ENCODE peak calls at places on chromosome 10, in four cellular contexts. U is NCI-H2081; N is H7; O is stimulated activated CD4-positive, alpha-beta T cell treated with anti-CD3 and anti-CD28 coated beads, Interleukin-1b, Interleukin-23, amount 100 ng/mL, for 1 hour. J is an unnamed sample.

GRCh38 chr10:118662228-118663035 is 67.0 kb upstream of the PRLHR start:
- DNase-seq in U (no peak), N (no peak), O (no peak), J (peak; percentile 62)

GRCh38 chr10:86872757-86873156 is 84.7 kb downstream of the MMRN2 start:
- DNase-seq in U (no peak), N (no peak), O (no peak), J (no peak)

GRCh38 chr10:17836917-17837316 is 27.8 kb downstream of the MRC1 start:
- DNase-seq in U (no peak), N (no peak), O (no peak), J (no peak)

GRCh38 chr10:18659784-18660561 is 742 bp downstream of the ARL5B start:
- DNase-seq in U (no peak), N (peak; percentile 22), O (no peak), J (peak; percentile 52)

GRCh38 chr10:44925224-44925623 is 14.1 kb downstream of the TMEM72 start:
- DNase-seq in U (no peak), N (peak; percentile 88), O (no peak), J (peak; percentile 13)

GRCh38 chr10:112283100-112283499 is at the start of gene TECTB:
- DNase-seq in U (no peak), N (no peak), O (no peak), J (no peak)

GRCh38 chr10:17599089-17599488 is 18.1 kb downstream of the HACD1 start:
- DNase-seq in U (no peak), N (peak; percentile 43), O (no peak), J (no peak)

GRCh38 chr10:11057448-11057847 is 39.8 kb downstream of the CELF2 start:
- DNase-seq in U (no peak), N (no peak), O (no peak), J (no peak)

GRCh38 chr10:117418121-117418520 is 42.9 kb upstream of the PDZD8 start:
- DNase-seq in U (no peak), N (no peak), O (no peak), J (no peak)

GRCh38 chr10:13839430-13839986 is 252.7 kb downstream of the PRPF18 start:
- DNase-seq in U (no peak), N (no peak), O (no peak), J (no peak)

GRCh38 chr10:48655426-48656240 is 29.0 kb upstream of the WDFY4 start:
- DNase-seq in U (no peak), N (no peak), O (no peak), J (peak; percentile 4)

GRCh38 chr10:99304857-99305220 is 24.3 kb upstream of the CNNM1 start:
- DNase-seq in U (no peak), N (no peak), O (no peak), J (no peak)

GRCh38 chr10:82377608-82378007 is 502.6 kb downstream of the NRG3 start:
- DNase-seq in U (no peak), N (peak; percentile 27), O (no peak), J (no peak)

GRCh38 chr10:30617070-30617469 is 12.5 kb downstream of the LYZL2 start:
- DNase-seq in U (no peak), N (no peak), O (no peak), J (no peak)

GRCh38 chr10:11154809-11155208 is 137.1 kb downstream of the CELF2 start:
- DNase-seq in U (no peak), N (no peak), O (no peak), J (no peak)

GRCh38 chr10:119313645-119314044 is 106.3 kb downstream of the GRK5 start:
- DNase-seq in U (no peak), N (no peak), O (no peak), J (no peak)

GRCh38 chr10:33837736-33838135 is 503.3 kb upstream of the NRP1 start:
- DNase-seq in U (no peak), N (no peak), O (no peak), J (no peak)

GRCh38 chr10:122373713-122374112 is 795 bp upstream of the PLEKHA1 start:
- DNase-seq in U (no peak), N (no peak), O (no peak), J (no peak)

GRCh38 chr10:132129431-132129830 is 57.3 kb upstream of the DPYSL4 start:
- DNase-seq in U (no peak), N (peak; percentile 70), O (no peak), J (no peak)

GRCh38 chr10:83372646-83373045 is 766.7 kb upstream of the GHITM start:
- DNase-seq in U (no peak), N (no peak), O (no peak), J (no peak)

GRCh38 chr10:131729361-131729760 is 171.4 kb upstream of the PPP2R2D start:
- DNase-seq in U (no peak), N (peak; percentile 35), O (no peak), J (no peak)

GRCh38 chr10:115653473-115653872 is 560.3 kb downstream of the ATRNL1 start:
- DNase-seq in U (no peak), N (no peak), O (no peak), J (no peak)

GRCh38 chr10:31099664-31100063 is 68.0 kb upstream of the ZNF438 start:
- DNase-seq in U (no peak), N (no peak), O (no peak), J (no peak)